ENCODE peak calls at places on chromosomes 11 and 22, in four cellular contexts. One of them, this sample, is unnamed.

GRCh38 chr22:21693999-21694341 is 28.2 kb downstream of the PPIL2 start:
- DNase-seq in K562: no peak
- DNase-seq in GM12878: no peak
- DNase-seq in HepG2: no peak
- DNase-seq in this sample: no peak

GRCh38 chr22:48404004-48404403 is 1423.7 kb downstream of the BRD1 start:
- DNase-seq in HepG2: no peak
- DNase-seq in GM12878: no peak
- DNase-seq in K562: no peak
- DNase-seq in this sample: no peak

GRCh38 chr22:31947296-31947695 is 3.0 kb downstream of the YWHAH start:
- DNase-seq in K562: no peak
- DNase-seq in HepG2: peak; percentile 48
- DNase-seq in GM12878: no peak
- DNase-seq in this sample: no peak

GRCh38 chr22:31586137-31586920 is 75.7 kb downstream of the PISD start:
- DNase-seq in GM12878: no peak
- DNase-seq in HepG2: peak; percentile 84
- DNase-seq in K562: no peak
- DNase-seq in this sample: no peak

GRCh38 chr11:58629857-58630256 is 7.4 kb downstream of the CNTF start:
- DNase-seq in GM12878: no peak
- DNase-seq in K562: peak; percentile 24
- DNase-seq in HepG2: peak; percentile 60
- DNase-seq in this sample: no peak

GRCh38 chr11:95239871-95240648 is 9.1 kb upstream of the SESN3 start:
- DNase-seq in K562: no peak
- DNase-seq in GM12878: no peak
- DNase-seq in HepG2: no peak
- DNase-seq in this sample: no peak

GRCh38 chr22:41561335-41561734 is 525 bp downstream of the CSDC2 start:
- DNase-seq in GM12878: no peak
- DNase-seq in HepG2: no peak
- DNase-seq in K562: no peak
- DNase-seq in this sample: peak; percentile 39

GRCh38 chr11:80155412-80156017 is 714.7 kb upstream of the TENM4 start:
- DNase-seq in K562: peak; percentile 21
- DNase-seq in HepG2: peak; percentile 21
- DNase-seq in GM12878: no peak
- DNase-seq in this sample: no peak

GRCh38 chr22:30994960-30995359 is 25.9 kb downstream of the TUG1 start:
- DNase-seq in HepG2: no peak
- DNase-seq in K562: no peak
- DNase-seq in GM12878: no peak
- DNase-seq in this sample: no peak

GRCh38 chr11:124174001-124174400 is 9.1 kb upstream of the OR10D3 start:
- DNase-seq in GM12878: no peak
- DNase-seq in HepG2: peak; percentile 47
- DNase-seq in K562: peak; percentile 33
- DNase-seq in this sample: no peak

GRCh38 chr11:106818416-106818815 is 199.9 kb downstream of the GUCY1A2 start:
- DNase-seq in K562: no peak
- DNase-seq in GM12878: no peak
- DNase-seq in HepG2: no peak
- DNase-seq in this sample: no peak

GRCh38 chr22:45172872-45173585 is 9.3 kb downstream of the NUP50 start:
- DNase-seq in K562: no peak
- DNase-seq in HepG2: no peak
- DNase-seq in GM12878: no peak
- DNase-seq in this sample: no peak

GRCh38 chr22:40714514-40714966 is 35.3 kb downstream of the MCHR1 start:
- DNase-seq in K562: no peak
- DNase-seq in HepG2: peak; percentile 51
- DNase-seq in GM12878: no peak
- DNase-seq in this sample: peak; percentile 59

GRCh38 chr11:62137276-62137861 is 13.6 kb downstream of the INCENP start:
- DNase-seq in HepG2: no peak
- DNase-seq in GM12878: no peak
- DNase-seq in K562: no peak
- DNase-seq in this sample: no peak

GRCh38 chr11:60912851-60913550 is 957 bp upstream of the TMEM109 start:
- DNase-seq in GM12878: no peak
- DNase-seq in K562: no peak
- DNase-seq in HepG2: no peak
- DNase-seq in this sample: no peak

DNA sequence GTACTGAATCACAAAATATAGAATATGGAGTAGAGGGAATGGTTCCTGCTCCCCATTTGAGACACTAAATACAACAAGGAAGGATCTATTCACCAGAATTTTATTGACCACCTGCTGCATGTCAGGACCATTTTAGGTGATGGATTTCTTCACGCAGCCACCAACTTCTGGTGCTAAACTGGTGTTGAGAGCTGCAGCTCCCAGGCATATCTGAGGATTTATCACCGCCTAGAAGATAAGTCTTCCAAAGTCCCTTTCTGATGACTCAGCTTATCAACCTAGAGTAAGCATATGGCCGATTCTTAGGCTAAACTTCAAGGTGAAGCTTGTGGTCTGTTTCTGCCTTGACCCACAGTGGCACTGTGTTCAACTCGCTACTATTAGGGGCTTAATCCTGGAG is 6.7 kb downstream of the DDI1 start:
- DNase-seq in K562: no peak
- DNase-seq in HepG2: no peak
- DNase-seq in GM12878: no peak
- DNase-seq in this sample: no peak
- TF ChIP-seq NR2C2 in K562: no peak
- TF ChIP-seq NR2C2 in HepG2: no peak
- TF ChIP-seq NR2C2 in GM12878: no peak
- TF ChIP-seq NR2C2 in this sample: no peak

GRCh38 chr11:113265343-113265742 is 49.0 kb upstream of the TTC12 start:
- DNase-seq in HepG2: no peak
- DNase-seq in K562: no peak
- DNase-seq in GM12878: no peak
- DNase-seq in this sample: no peak
- TF ChIP-seq NR2C2 in HepG2: no peak
- TF ChIP-seq NR2C2 in K562: no peak
- TF ChIP-seq NR2C2 in GM12878: no peak
- TF ChIP-seq NR2C2 in this sample: no peak

DNA sequence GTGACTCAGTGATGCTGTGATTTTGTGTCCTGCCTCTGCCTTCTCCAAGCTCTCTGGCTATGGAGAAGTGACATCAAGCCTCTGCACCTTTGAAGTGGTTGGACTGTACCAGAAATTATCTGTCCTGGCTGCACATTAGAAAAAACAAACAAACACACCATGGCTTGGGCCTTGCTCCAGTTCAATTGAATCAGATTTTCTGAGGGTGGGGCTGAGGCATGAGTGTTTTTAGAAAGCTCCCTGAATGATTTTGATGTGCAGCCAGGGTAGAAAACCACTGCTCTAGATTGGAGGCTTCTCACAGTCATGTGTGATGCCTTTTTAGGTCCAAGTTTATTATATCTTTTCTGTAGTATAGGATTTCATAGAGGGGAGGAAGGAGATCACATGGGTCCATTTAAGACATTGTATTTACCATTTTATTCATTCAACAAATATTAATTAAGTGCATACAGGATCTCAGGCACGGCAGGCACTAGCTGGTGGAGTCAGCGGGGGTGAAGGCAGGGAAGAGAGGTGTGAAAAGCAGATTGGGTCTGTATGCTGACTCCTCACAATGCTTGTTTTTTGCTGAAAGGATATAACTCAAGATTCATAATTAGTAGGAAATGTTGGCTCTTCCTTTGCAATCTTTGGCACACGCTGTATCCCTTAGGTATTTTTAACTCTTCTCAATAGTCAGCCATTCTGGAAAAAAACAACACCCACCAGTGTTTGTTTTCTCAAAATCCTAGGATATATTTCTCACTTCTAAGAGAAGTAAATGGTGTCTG is 7.2 kb upstream of the VSTM5 start:
- DNase-seq in K562: no peak
- DNase-seq in GM12878: no peak
- DNase-seq in HepG2: no peak
- DNase-seq in this sample: no peak
- TF ChIP-seq NR2C2 in K562: no peak
- TF ChIP-seq NR2C2 in GM12878: no peak
- TF ChIP-seq NR2C2 in HepG2: no peak
- TF ChIP-seq NR2C2 in this sample: no peak

DNA sequence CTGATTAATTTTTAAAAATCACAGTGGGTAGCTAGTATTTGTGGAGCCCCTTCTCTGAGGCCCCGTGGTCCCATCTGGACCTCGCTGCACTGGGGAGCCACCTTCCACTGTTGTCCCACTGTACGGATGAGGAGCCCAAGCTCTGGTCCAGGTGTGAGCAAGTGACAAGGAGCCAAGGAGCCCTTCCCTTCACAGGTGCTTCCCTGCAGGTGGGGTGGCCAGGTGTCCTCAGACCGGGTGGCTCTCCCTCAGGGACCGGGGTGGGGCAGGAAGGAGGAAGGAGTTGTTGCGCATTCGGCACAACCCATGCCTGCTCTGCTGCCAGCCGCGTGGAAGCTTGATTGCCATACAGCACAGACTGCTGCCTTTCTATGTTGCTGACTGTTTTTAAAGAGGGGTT is 10.4 kb upstream of the SEPTIN5 start:
- DNase-seq in K562: no peak
- DNase-seq in GM12878: no peak
- DNase-seq in HepG2: no peak
- DNase-seq in this sample: peak; percentile 10
- TF ChIP-seq NR2C2 in K562: no peak
- TF ChIP-seq NR2C2 in GM12878: no peak
- TF ChIP-seq NR2C2 in HepG2: no peak
- TF ChIP-seq NR2C2 in this sample: no peak

GRCh38 chr11:116225236-116225635 is 547.6 kb downstream of the BUD13 start:
- DNase-seq in GM12878: no peak
- DNase-seq in K562: no peak
- DNase-seq in HepG2: no peak
- DNase-seq in this sample: no peak
- TF ChIP-seq NR2C2 in GM12878: no peak
- TF ChIP-seq NR2C2 in K562: no peak
- TF ChIP-seq NR2C2 in HepG2: no peak
- TF ChIP-seq NR2C2 in this sample: no peak

GRCh38 chr11:116595305-116595880 is 177.4 kb downstream of the BUD13 start:
- DNase-seq in K562: no peak
- DNase-seq in HepG2: no peak
- DNase-seq in GM12878: no peak
- DNase-seq in this sample: no peak
- TF ChIP-seq NR2C2 in K562: no peak
- TF ChIP-seq NR2C2 in HepG2: no peak
- TF ChIP-seq NR2C2 in GM12878: no peak
- TF ChIP-seq NR2C2 in this sample: no peak

GRCh38 chr22:22840778-22841177 is 46.8 kb upstream of the IGLL5 start:
- DNase-seq in HepG2: no peak
- DNase-seq in K562: no peak
- DNase-seq in GM12878: no peak
- DNase-seq in this sample: no peak

GRCh38 chr22:22839570-22840314 is 47.9 kb upstream of the IGLL5 start:
- DNase-seq in HepG2: no peak
- DNase-seq in K562: no peak
- DNase-seq in GM12878: no peak
- DNase-seq in this sample: no peak

GRCh38 chr22:22842085-22842484 is 45.5 kb upstream of the IGLL5 start:
- DNase-seq in HepG2: no peak
- DNase-seq in GM12878: no peak
- DNase-seq in K562: no peak
- DNase-seq in this sample: no peak

GRCh38 chr22:22843848-22844247 is 43.8 kb upstream of the IGLL5 start:
- DNase-seq in GM12878: no peak
- DNase-seq in HepG2: no peak
- DNase-seq in K562: no peak
- DNase-seq in this sample: no peak

GRCh38 chr22:22841598-22841997 is 46.0 kb upstream of the IGLL5 start:
- DNase-seq in GM12878: no peak
- DNase-seq in HepG2: no peak
- DNase-seq in K562: no peak
- DNase-seq in this sample: no peak
- TF ChIP-seq NR2C2 in GM12878: no peak
- TF ChIP-seq NR2C2 in HepG2: no peak
- TF ChIP-seq NR2C2 in K562: no peak
- TF ChIP-seq NR2C2 in this sample: no peak

GRCh38 chr11:3091081-3091845 is 34.0 kb upstream of the CARS1 start:
- DNase-seq in GM12878: no peak
- DNase-seq in K562: no peak
- DNase-seq in HepG2: no peak
- DNase-seq in this sample: no peak
- TF ChIP-seq NR2C2 in GM12878: no peak
- TF ChIP-seq NR2C2 in K562: no peak
- TF ChIP-seq NR2C2 in HepG2: no peak
- TF ChIP-seq NR2C2 in this sample: no peak

DNA sequence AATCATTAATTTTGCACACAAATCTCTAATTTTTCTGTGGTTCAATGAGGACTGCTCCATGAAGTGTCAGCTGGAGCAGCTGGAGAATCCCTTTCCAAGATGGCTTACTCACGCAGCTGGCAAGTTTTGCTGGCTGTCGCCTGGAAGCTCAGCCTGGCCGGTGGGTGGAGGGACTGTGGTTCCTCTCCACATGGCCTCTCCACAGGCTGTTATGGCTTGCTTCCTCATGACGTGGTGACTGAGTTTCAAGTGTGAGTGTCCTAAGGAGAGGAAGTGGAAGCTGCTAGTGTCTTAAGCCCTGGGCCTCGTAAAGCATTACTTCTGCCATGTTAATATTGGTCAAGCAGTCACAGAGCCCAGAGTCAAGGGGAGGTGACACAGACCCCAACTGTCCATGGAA is 14.0 kb upstream of the NRIP3 start:
- DNase-seq in HepG2: no peak
- DNase-seq in K562: no peak
- DNase-seq in GM12878: no peak
- DNase-seq in this sample: no peak
- TF ChIP-seq NR2C2 in HepG2: no peak
- TF ChIP-seq NR2C2 in K562: no peak
- TF ChIP-seq NR2C2 in GM12878: no peak
- TF ChIP-seq NR2C2 in this sample: no peak

DNA sequence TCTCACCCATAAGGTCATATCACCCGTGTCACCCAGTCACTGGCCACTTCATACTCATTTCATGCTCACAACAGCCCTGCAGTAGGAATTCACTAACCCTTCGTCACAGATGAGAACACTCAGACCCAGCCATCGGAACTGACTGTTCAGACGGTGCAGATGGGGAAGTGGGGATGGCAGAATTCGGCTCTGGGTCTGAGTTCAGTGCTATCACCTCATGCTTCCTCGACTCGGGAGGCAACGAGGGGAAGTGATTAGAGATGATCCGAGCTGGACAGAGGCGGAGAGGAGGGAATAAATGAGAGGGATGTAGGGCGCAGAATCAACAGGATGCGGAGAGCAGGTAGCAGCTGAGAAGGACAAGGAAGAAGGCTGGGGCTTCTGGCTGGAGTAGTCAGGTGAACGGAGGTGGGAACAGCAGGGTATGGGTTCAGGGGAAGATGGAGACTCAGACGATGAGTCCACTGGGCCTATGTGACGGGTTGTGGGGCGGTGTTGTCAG is 4.7 kb downstream of the B3GNT6 start:
- DNase-seq in K562: no peak
- DNase-seq in HepG2: no peak
- DNase-seq in GM12878: no peak
- DNase-seq in this sample: no peak
- TF ChIP-seq NR2C2 in K562: no peak
- TF ChIP-seq NR2C2 in HepG2: no peak
- TF ChIP-seq NR2C2 in GM12878: no peak
- TF ChIP-seq NR2C2 in this sample: no peak